ENCODE peak calls at places on chromosomes 3 and 15, in four cellular contexts. N is iPS DF 6.9, U is neural progenitor cell, W is A549. B is an unnamed sample.

GRCh38 chr15:66161108-66161507 is 92.4 kb downstream of the MEGF11 start:
- DNase-seq in N (no peak), U (no peak), W (no peak), B (no peak)

GRCh38 chr3:194468086-194468485 is 18.7 kb downstream of the ATP13A3 start:
- DNase-seq in N (no peak), U (no peak), W (no peak), B (no peak)

GRCh38 chr15:80301472-80301871 is 49.5 kb upstream of the CTXND1 start:
- DNase-seq in N (no peak), U (no peak), W (no peak), B (no peak)

GRCh38 chr3:72560857-72561675 is 287.2 kb downstream of the SHQ1 start:
- DNase-seq in N (no peak), U (peak; percentile 17), W (no peak), B (no peak)

GRCh38 chr3:157094751-157095480 is 65.0 kb downstream of the CCNL1 start:
- DNase-seq in N (no peak), U (no peak), W (no peak), B (no peak)

GRCh38 chr3:112672716-112673506 is 32.0 kb upstream of the CCDC80 start:
- DNase-seq in N (no peak), U (no peak), W (no peak), B (no peak)

GRCh38 chr3:99700637-99701268 is 62.4 kb downstream of the COL8A1 start:
- DNase-seq in N (no peak), U (no peak), W (no peak), B (no peak)

GRCh38 chr3:88149146-88149515 is 628 bp upstream of the C3orf38 start:
- DNase-seq in N (no peak), U (peak; percentile 56), W (peak; percentile 25), B (no peak)

GRCh38 chr3:182238141-182238540 is 526.4 kb downstream of the SOX2 start:
- DNase-seq in N (no peak), U (peak; percentile 97), W (no peak), B (no peak)

GRCh38 chr3:4645468-4645867 is 152.3 kb downstream of the ITPR1 start:
- DNase-seq in N (no peak), U (no peak), W (no peak), B (no peak)

GRCh38 chr3:64190517-64191515 is 34.5 kb downstream of the PRICKLE2 start:
- DNase-seq in N (no peak), U (no peak), W (peak; percentile 17), B (no peak)

GRCh38 chr15:90478981-90479481 is 50.7 kb upstream of the CRTC3 start:
- DNase-seq in N (no peak), U (no peak), W (no peak), B (no peak)

GRCh38 chr3:192957441-192957951 is 39.8 kb upstream of the MB21D2 start:
- DNase-seq in N (no peak), U (no peak), W (no peak), B (no peak)

GRCh38 chr15:46091860-46092450 is 457.1 kb downstream of the SQOR start:
- DNase-seq in N (peak; percentile 43), U (peak; percentile 73), W (peak; percentile 1), B (no peak)

GRCh38 chr3:58746758-58747157 is 80.2 kb upstream of the FAM3D start:
- DNase-seq in N (no peak), U (no peak), W (no peak), B (no peak)

GRCh38 chr15:91553455-91553854 is 300.1 kb upstream of the SLCO3A1 start:
- DNase-seq in N (no peak), U (peak; percentile 14), W (no peak), B (no peak)

GRCh38 chr3:85337895-85338294 is 379.1 kb downstream of the CADM2 start:
- DNase-seq in N (no peak), U (no peak), W (no peak), B (no peak)

GRCh38 chr3:901953-902778 is 190.7 kb upstream of the CNTN6 start:
- DNase-seq in N (no peak), U (no peak), W (peak; percentile 10), B (no peak)

GRCh38 chr3:126939347-126939735 is 43.6 kb upstream of the PLXNA1 start:
- DNase-seq in N (no peak), U (peak; percentile 51), W (no peak), B (no peak)

GRCh38 chr3:117114517-117115265 is 405.1 kb downstream of the TUSC7 start:
- DNase-seq in N (no peak), U (peak; percentile 16), W (no peak), B (no peak)

GRCh38 chr3:81218023-81218422 is 543.4 kb downstream of the GBE1 start:
- DNase-seq in N (peak; percentile 9), U (peak; percentile 37), W (no peak), B (no peak)

GRCh38 chr15:58498821-58499580 is 67.2 kb downstream of the LIPC start:
- DNase-seq in N (no peak), U (peak; percentile 12), W (no peak), B (no peak)

GRCh38 chr3:142543307-142543706 is 35.2 kb downstream of the ATR start:
- DNase-seq in N (no peak), U (no peak), W (no peak), B (no peak)

GRCh38 chr3:13013994-13014754 is 59.1 kb downstream of the IQSEC1 start:
- DNase-seq in N (no peak), U (no peak), W (no peak), B (no peak)

GRCh38 chr3:10848261-10848660 is 32.2 kb downstream of the SLC6A11 start:
- DNase-seq in N (no peak), U (no peak), W (no peak), B (no peak)

GRCh38 chr3:5769825-5770224 is 582.3 kb downstream of the EDEM1 start:
- DNase-seq in N (no peak), U (no peak), W (no peak), B (no peak)

GRCh38 chr3:39052613-39053012 is 797 bp downstream of the WDR48 start:
- DNase-seq in N (no peak), U (peak; percentile 39), W (no peak), B (no peak)

GRCh38 chr15:87263844-87264243 is 992.7 kb downstream of the NTRK3 start:
- DNase-seq in N (no peak), U (no peak), W (no peak), B (no peak)

GRCh38 chr3:117059054-117059989 is 349.7 kb downstream of the TUSC7 start:
- DNase-seq in N (no peak), U (peak; percentile 57), W (peak; percentile 3), B (no peak)

GRCh38 chr3:86175593-86175992 is 815.4 kb downstream of the VGLL3 start:
- DNase-seq in N (peak; percentile 77), U (peak; percentile 18), W (no peak), B (no peak)

GRCh38 chr15:63234479-63234878 is 42.9 kb upstream of the APH1B start:
- DNase-seq in N (no peak), U (no peak), W (peak; percentile 26), B (peak; percentile 49)

GRCh38 chr3:123447416-123447748 is 1.5 kb downstream of the ADCY5 start:
- DNase-seq in N (no peak), U (no peak), W (no peak), B (no peak)

GRCh38 chr3:123449092-123449985 is 449 bp upstream of the ADCY5 start:
- DNase-seq in N (no peak), U (peak; percentile 73), W (peak; percentile 36), B (peak; percentile 23)

GRCh38 chr3:123447749-123448502 is 964 bp downstream of the ADCY5 start:
- DNase-seq in N (no peak), U (peak; percentile 82), W (no peak), B (no peak)

GRCh38 chr3:123449986-123450474 is 1.1 kb upstream of the ADCY5 start:
- DNase-seq in N (no peak), U (peak; percentile 77), W (peak; percentile 31), B (peak; percentile 38)

DNA sequence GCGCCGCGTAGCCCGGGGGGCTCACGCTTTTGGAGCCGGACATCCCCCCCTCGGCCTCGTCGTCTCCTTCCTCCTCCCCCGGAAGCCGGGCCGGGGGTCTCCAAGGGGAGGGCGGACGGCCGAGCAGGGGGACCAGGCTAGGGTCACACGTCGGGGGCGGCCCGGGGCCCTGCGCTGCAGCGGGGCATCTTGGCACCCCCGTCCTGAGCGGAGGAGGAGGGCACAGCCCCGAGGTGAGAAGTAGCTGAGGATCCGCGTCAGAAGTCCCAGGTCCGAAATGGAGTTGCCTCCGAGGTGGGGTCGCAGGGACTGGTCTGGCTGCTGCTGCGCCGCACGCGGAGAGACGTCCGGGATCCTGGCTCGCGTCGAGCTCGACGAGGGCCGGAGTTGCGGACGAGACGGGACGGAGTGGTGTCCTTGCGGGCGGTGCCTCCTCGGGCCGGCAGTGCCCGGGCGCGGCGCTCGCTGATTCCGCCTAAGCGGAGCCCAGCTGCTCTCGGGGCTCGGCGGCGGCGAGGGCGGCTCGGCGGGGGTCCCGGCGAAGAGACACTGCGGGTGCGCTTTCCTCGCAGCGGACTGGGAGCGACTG is at the start of gene ADCY5:
- DNase-seq in N (no peak), U (peak; percentile 61), W (no peak), B (peak; percentile 60)
- H3K4me1 ChIP-seq in N (peaks cover 5% of the 10 kb centered on the region), U (peaks cover 8% of the 10 kb centered on the region), W (peaks cover 4% of the 10 kb centered on the region), B (peaks cover 12% of the 10 kb centered on the region)

DNA sequence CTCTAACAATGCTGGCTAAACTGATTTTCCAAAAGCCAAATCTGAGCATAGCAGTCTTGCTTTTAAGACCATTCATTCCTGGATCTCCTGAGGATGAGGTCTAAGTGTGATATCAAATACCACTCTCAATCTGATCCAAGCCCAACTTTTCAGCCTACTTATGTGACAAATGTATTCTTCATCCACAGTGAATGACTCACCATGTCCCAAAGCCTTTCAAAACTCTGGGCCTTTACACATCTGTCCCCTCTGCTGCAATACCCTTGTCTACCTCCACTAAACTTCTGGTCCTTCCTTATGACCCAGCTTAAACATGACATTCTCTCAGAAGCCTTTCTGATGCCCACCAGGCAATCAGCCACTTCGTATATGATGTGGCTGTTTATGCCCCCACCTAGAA is 4.6 kb downstream of the ANAPC13 start:
- DNase-seq in N (no peak), U (no peak), W (no peak), B (no peak)
- H3K4me1 ChIP-seq in N (peaks cover 3% of the 10 kb centered on the region), U (peaks cover 8% of the 10 kb centered on the region), W (peaks cover 28% of the 10 kb centered on the region), B (peaks cover 16% of the 10 kb centered on the region)

DNA sequence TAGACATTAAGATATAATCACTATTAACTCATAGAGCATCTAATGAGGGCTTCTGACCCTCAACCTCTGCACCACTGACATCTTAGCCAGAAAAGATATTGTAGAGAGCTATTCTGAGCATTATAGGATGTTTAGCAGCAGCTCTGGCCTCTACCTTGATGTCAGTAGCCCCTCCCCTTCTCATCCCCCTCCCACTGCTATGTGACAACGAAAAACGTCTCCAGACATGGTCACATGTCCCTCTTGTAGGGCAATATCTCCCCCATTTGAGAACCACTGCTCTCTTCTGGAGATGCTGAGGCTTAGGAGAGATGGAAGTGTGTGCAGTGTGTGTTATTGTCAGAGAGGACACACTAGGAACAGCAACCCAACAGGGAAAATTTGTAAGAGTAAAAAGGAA is 242.3 kb downstream of the FEZF2 start:
- DNase-seq in N (no peak), U (no peak), W (no peak), B (no peak)
- H3K4me1 ChIP-seq in N (no peaks in the 10 kb centered on the region), U (peaks cover 29% of the 10 kb centered on the region), W (no peaks in the 10 kb centered on the region), B (peaks cover 7% of the 10 kb centered on the region)

GRCh38 chr3:152209776-152210175 is 59.0 kb upstream of the MBNL1 start:
- DNase-seq in N (no peak), U (no peak), W (no peak), B (no peak)
- H3K4me1 ChIP-seq in N (peaks cover 1% of the 10 kb centered on the region), U (no peaks in the 10 kb centered on the region), W (peaks cover 6% of the 10 kb centered on the region), B (peaks cover 11% of the 10 kb centered on the region)

DNA sequence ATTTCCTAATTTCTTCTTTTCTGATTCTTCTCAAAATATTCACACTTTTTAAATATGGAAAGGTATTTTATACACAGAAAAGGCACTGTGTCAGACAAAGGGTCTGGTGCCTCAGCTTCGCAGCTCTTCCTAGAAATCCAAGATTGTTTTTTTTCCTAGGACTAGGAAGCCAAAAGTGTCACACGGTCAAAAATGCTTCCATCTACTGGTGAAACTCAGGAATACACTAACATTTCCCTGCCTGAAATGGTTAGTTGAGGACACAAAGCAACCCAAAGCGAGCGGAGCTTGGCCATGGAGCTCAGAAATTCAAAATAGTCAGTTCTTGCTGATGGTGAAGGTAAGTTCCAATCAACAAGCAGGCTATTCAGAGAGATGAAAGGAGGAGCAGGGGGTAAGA is 426.5 kb upstream of the RASGRP1 start:
- DNase-seq in N (peak; percentile 31), U (peak; percentile 58), W (no peak), B (no peak)
- H3K4me1 ChIP-seq in N (no peaks in the 10 kb centered on the region), U (peaks cover 16% of the 10 kb centered on the region), W (no peaks in the 10 kb centered on the region), B (no peaks in the 10 kb centered on the region)